ENCODE peak calls at places on chromosomes 6 and 20, in four cellular contexts. M is A549, L is left ventricle myocardium inferior, U is transverse colon. H is an unnamed sample. For H3K9me3, the result is how much of the 10 kb centered on the place peaks cover.

GRCh38 chr6:16519265-16520242 is 241.7 kb downstream of the ATXN1 start:
- DNase-seq in U (peak), M (no peak), L (no peak), H (no peak)

GRCh38 chr6:118012944-118013343 is 105.9 kb downstream of the SLC35F1 start:
- DNase-seq in U (no peak), L (no peak), M (no peak), H (no peak)

GRCh38 chr6:125867483-125867935 is 76.7 kb downstream of the NCOA7 start:
- DNase-seq in M (no peak), U (peak), L (no peak), H (peak)

GRCh38 chr6:36141091-36141490 is 10.8 kb downstream of the MAPK13 start:
- DNase-seq in M (no peak), U (no peak), L (no peak), H (no peak)

GRCh38 chr6:159104163-159104885 is 59.5 kb upstream of the TAGAP start:
- DNase-seq in M (peak), U (peak), L (peak), H (peak)

GRCh38 chr6:132651062-132651461 is 7.9 kb downstream of the TAAR1 start:
- DNase-seq in M (no peak), U (no peak), L (no peak), H (no peak)

GRCh38 chr20:4683261-4683660 is 38.4 kb upstream of the PRND start:
- DNase-seq in U (no peak), M (no peak), L (no peak), H (no peak)

GRCh38 chr6:55668625-55669024 is 89.6 kb upstream of the HMGCLL1 start:
- DNase-seq in M (no peak), L (no peak), U (no peak), H (peak)

GRCh38 chr6:101747160-101747559 is 353.7 kb downstream of the GRIK2 start:
- DNase-seq in L (no peak), U (no peak), M (no peak), H (no peak)

GRCh38 chr6:144613859-144614258 is 328.7 kb downstream of the UTRN start:
- DNase-seq in L (no peak), U (no peak), M (no peak), H (no peak)

GRCh38 chr6:17650910-17651309 is 50.8 kb downstream of the FAM8A1 start:
- DNase-seq in M (no peak), L (no peak), U (no peak), H (no peak)

GRCh38 chr6:85537055-85537494 is 56.6 kb downstream of the SNX14 start:
- DNase-seq in L (no peak), M (no peak), U (no peak), H (peak)

GRCh38 chr6:156897907-156898531 is 120.8 kb downstream of the ARID1B start:
- DNase-seq in L (no peak), U (no peak), M (no peak), H (no peak)

GRCh38 chr6:157637941-157638340 is 185.1 kb upstream of the SNX9 start:
- DNase-seq in M (no peak), U (no peak), L (no peak), H (no peak)

GRCh38 chr20:23037017-23037481 is 1.9 kb downstream of the SSTR4 start:
- DNase-seq in L (no peak), M (no peak), U (no peak), H (no peak)

GRCh38 chr20:40006168-40006860 is 682.7 kb downstream of the MAFB start:
- DNase-seq in L (no peak), U (no peak), M (no peak), H (peak)

DNA sequence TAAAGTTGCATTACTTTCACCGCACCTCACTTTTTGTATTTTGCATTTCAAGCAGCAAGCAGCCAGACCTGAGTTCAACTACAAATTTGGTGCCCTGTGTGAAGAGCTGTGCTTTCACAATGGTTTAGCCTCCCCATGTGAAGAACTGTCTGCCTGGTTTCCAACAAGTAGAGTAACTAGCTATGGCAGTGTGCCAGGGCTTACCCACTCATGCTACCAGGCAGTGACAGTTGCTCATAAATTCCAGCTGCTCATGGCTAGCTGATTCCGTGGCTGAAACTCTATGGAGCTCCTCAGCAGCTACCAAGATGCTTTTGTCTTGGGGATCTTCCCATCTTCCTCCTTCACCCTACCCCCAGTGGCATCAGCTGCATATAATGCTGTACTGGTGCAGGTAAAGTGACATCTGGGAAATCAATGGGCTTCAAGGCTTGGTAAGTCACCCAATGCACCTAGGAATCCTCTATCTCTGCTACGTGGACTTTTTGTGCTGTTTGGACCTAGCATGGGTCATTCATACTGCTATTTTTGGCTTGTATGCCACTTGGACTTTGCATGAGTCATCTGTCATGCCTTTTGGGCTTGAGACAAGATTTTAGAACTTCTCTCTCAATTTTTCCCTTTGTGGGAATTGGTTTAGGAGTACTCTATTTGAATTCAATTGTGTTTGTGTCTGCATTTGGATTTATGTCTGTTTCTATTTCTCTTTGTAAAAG is 176.5 kb upstream of the GJE1 start:
- DNase-seq in U (no peak), L (no peak), M (no peak), H (peak)
- H3K9me3 ChIP-seq in U (under half), L (under half), M (under half), H (under half)

GRCh38 chr6:51108563-51109234 is 290.0 kb downstream of the TFAP2B start:
- DNase-seq in L (no peak), U (no peak), M (no peak), H (no peak)

GRCh38 chr6:51107769-51108203 is 289.1 kb downstream of the TFAP2B start:
- DNase-seq in L (no peak), M (no peak), U (no peak), H (no peak)

GRCh38 chr6:51112731-51113130 is 294.1 kb downstream of the TFAP2B start:
- DNase-seq in U (no peak), M (no peak), L (no peak), H (no peak)
- H3K9me3 ChIP-seq in U (under half), M (under half), L (under half), H (under half)

GRCh38 chr20:52217689-52218395 is 26.3 kb upstream of the ZFP64 start:
- DNase-seq in M (no peak), U (no peak), L (no peak), H (no peak)
- H3K9me3 ChIP-seq in M (under half), U (under half), L (under half), H (under half)

GRCh38 chr20:51204051-51204450 is 181.1 kb upstream of the KCNG1 start:
- DNase-seq in U (no peak), M (no peak), L (no peak), H (no peak)

GRCh38 chr20:51211191-51211590 is 188.3 kb upstream of the KCNG1 start:
- DNase-seq in L (no peak), U (peak), M (no peak), H (no peak)

GRCh38 chr20:51208162-51208561 is 185.3 kb upstream of the KCNG1 start:
- DNase-seq in L (no peak), U (no peak), M (no peak), H (no peak)

GRCh38 chr20:51204794-51205193 is 181.9 kb upstream of the KCNG1 start:
- DNase-seq in M (no peak), L (no peak), U (no peak), H (no peak)

DNA sequence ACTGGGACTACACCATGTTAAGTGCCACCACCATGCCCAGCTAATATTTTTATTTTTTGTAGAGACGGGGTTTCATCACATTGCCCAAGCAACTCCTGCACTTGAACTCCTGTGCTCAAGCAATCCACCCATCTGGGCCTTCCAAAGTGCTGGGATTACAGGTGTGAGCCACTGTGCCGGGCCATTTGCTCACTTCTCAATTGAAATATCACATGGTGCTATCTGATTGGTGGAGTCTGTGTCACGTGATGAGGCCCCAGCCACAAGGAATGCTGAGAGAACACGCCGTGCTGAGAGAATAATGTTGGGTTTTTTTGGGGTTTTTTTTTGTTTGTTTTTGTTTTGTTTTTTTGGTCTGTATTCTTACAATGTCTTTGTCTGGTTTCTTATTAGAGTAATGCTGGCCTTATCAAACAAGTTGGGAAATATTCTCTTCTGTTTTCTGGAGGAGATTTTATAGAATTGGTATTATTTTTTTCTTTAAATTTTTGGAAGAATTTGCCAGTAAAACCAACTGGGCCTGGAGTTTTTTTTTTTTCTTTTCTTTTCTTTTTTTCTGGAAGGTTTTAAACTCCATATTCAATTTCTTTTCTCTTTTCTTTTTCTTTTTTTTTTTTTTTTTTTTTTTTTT is 183.2 kb upstream of the KCNG1 start:
- DNase-seq in L (no peak), U (no peak), M (no peak), H (no peak)
- H3K9me3 ChIP-seq in L (under half), U (under half), M (under half), H (under half)

GRCh38 chr6:148650941-148651540 is 95.8 kb upstream of the UST start:
- DNase-seq in M (no peak), L (no peak), U (no peak), H (no peak)
- H3K9me3 ChIP-seq in M (under half), L (under half), U (under half), H (under half)

DNA sequence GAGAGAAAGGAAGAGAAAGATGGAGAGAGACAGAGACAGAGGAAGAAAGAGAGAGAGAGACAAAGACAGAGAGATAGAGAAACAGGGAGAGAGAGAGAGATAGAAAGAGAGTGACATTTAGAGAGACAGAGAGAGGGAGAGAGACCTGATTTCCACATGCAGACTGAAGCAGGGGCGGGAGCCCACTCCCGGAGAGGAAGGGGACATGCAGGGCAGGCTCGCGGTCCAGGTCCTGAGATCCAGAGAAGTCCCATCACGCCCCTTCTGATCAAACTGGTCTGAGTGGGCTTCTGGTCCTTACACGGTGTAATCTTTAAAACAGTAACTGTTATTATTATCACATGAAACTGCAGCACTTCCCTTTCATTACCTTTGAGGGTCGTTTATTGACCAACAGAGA is 62.2 kb downstream of the PHACTR3 start:
- DNase-seq in M (no peak), L (no peak), U (no peak), H (no peak)
- H3K9me3 ChIP-seq in M (under half), L (under half), U (under half), H (under half)

DNA sequence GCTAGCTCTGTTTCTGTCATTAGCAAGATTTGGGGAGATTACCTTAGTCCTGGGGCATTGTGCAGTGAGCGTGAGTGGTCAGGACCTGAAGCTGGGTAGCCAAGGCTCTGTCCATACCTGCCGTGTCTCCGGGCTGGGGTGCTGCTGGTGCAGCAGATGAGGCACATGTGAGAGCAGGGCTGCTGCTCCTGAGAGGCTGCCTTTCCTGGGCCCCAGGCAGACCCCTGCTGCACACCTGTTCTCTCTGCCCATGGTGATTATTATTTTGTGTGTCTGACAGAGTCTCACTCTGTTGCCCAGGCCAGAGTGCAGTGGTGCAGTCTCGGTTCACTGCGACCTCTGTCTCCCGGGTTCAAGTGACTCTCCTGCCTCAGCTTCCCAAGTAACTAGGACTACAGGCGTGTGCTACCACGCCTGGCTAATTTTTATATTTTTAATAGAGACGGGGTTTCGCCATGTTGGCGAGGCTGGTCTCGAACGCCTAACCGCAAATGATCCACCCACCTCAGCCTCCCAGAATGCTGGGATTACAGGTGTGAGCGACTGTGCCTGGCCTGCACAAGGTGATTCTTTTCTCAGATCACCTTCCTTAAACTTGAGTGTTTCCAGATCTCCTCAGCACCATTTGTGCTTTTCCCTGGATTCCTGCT is 36.8 kb upstream of the IRF4 start:
- DNase-seq in L (no peak), M (no peak), U (no peak), H (no peak)
- H3K9me3 ChIP-seq in L (under half), M (under half), U (under half), H (under half)

DNA sequence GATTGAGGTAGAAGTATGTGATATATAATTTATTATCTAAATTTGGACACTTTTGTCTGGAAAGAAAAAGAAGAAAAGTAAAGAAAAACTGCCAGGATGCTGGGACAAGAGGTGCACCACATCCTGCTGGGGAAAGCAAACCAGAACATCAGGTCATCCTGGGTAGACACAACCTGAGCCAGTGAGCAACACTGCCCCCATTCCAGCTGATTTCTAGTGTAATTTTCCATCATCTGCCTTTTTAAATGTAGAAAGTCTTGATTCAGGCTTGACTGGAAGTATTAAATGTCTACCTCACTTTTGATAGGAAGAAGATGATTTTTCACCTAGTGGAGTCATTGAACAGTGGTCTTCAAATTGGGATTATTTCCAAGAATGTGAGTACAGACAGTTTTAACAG is 1164.5 kb upstream of the CITED2 start:
- DNase-seq in M (no peak), L (no peak), U (no peak), H (no peak)
- H3K9me3 ChIP-seq in M (under half), L (under half), U (under half), H (under half)

H was measured in mesenchymal stem cell.